ENCODE peak calls at places on chromosomes 2 and 18, in six cellular contexts. One of them, this sample, is unnamed.

GRCh38 chr2:190817082-190817481 is 63.5 kb upstream of the GLS start:
- ATAC-seq in HepG2: no peak
- ATAC-seq in upper lobe of left lung: no peak
- ATAC-seq in A549: no peak
- ATAC-seq in GM12878: no peak
- ATAC-seq in K562: no peak
- ATAC-seq in this sample: no peak

GRCh38 chr2:101622633-101623521 is 74.6 kb upstream of the MAP4K4 start:
- ATAC-seq in HepG2: no peak
- ATAC-seq in upper lobe of left lung: peak; percentile 76
- ATAC-seq in A549: no peak
- ATAC-seq in GM12878: peak; percentile 92
- ATAC-seq in K562: no peak
- ATAC-seq in this sample: peak; percentile 39

GRCh38 chr2:58155160-58155778 is 85.9 kb downstream of the FANCL start:
- ATAC-seq in HepG2: peak; percentile 83
- ATAC-seq in upper lobe of left lung: no peak
- ATAC-seq in A549: peak; percentile 71
- ATAC-seq in GM12878: peak; percentile 33
- ATAC-seq in K562: peak; percentile 56
- ATAC-seq in this sample: no peak

GRCh38 chr18:27577740-27578139 is 392.6 kb upstream of the CHST9 start:
- ATAC-seq in HepG2: no peak
- ATAC-seq in upper lobe of left lung: no peak
- ATAC-seq in A549: no peak
- ATAC-seq in GM12878: no peak
- ATAC-seq in K562: no peak
- ATAC-seq in this sample: no peak

GRCh38 chr18:10533111-10533510 is 7.3 kb downstream of the NAPG start:
- ATAC-seq in HepG2: no peak
- ATAC-seq in upper lobe of left lung: no peak
- ATAC-seq in A549: no peak
- ATAC-seq in GM12878: no peak
- ATAC-seq in K562: no peak
- ATAC-seq in this sample: no peak

GRCh38 chr2:129796801-129797488 is 182.5 kb upstream of the RAB6C start:
- ATAC-seq in HepG2: peak; percentile 14
- ATAC-seq in upper lobe of left lung: no peak
- ATAC-seq in A549: no peak
- ATAC-seq in GM12878: no peak
- ATAC-seq in K562: no peak
- ATAC-seq in this sample: no peak

GRCh38 chr2:45860136-45861106 is 208.9 kb downstream of the PRKCE start:
- ATAC-seq in HepG2: peak; percentile 72
- ATAC-seq in upper lobe of left lung: peak; percentile 78
- ATAC-seq in A549: peak; percentile 30
- ATAC-seq in GM12878: peak; percentile 81
- ATAC-seq in K562: no peak
- ATAC-seq in this sample: peak; percentile 73

GRCh38 chr2:230687498-230687897 is 25.1 kb upstream of the CAB39 start:
- ATAC-seq in HepG2: peak; percentile 29
- ATAC-seq in upper lobe of left lung: no peak
- ATAC-seq in A549: peak; percentile 74
- ATAC-seq in GM12878: no peak
- ATAC-seq in K562: no peak
- ATAC-seq in this sample: no peak

GRCh38 chr2:134169788-134170187 is 84.1 kb upstream of the MGAT5 start:
- ATAC-seq in HepG2: no peak
- ATAC-seq in upper lobe of left lung: no peak
- ATAC-seq in A549: no peak
- ATAC-seq in GM12878: peak; percentile 88
- ATAC-seq in K562: no peak
- ATAC-seq in this sample: no peak

GRCh38 chr2:15031745-15032240 is 399.3 kb downstream of the LRATD1 start:
- ATAC-seq in HepG2: peak; percentile 59
- ATAC-seq in upper lobe of left lung: no peak
- ATAC-seq in A549: peak; percentile 79
- ATAC-seq in GM12878: peak; percentile 98
- ATAC-seq in K562: peak; percentile 46
- ATAC-seq in this sample: no peak

GRCh38 chr18:31057031-31057430 is 14.5 kb upstream of the DSC3 start:
- ATAC-seq in HepG2: no peak
- ATAC-seq in upper lobe of left lung: no peak
- ATAC-seq in A549: no peak
- ATAC-seq in GM12878: no peak
- ATAC-seq in K562: no peak
- ATAC-seq in this sample: no peak

GRCh38 chr2:46230115-46230571 is 67.1 kb upstream of the EPAS1 start:
- ATAC-seq in HepG2: peak; percentile 76
- ATAC-seq in upper lobe of left lung: peak; percentile 73
- ATAC-seq in A549: peak; percentile 85
- ATAC-seq in GM12878: peak; percentile 86
- ATAC-seq in K562: peak; percentile 43
- ATAC-seq in this sample: no peak

GRCh38 chr2:189799531-189799930 is 15.3 kb downstream of the PMS1 start:
- ATAC-seq in HepG2: no peak
- ATAC-seq in upper lobe of left lung: no peak
- ATAC-seq in A549: peak; percentile 57
- ATAC-seq in GM12878: no peak
- ATAC-seq in K562: no peak
- ATAC-seq in this sample: no peak

GRCh38 chr2:50840346-50841124 is 191.4 kb downstream of the NRXN1 start:
- ATAC-seq in HepG2: no peak
- ATAC-seq in upper lobe of left lung: no peak
- ATAC-seq in A549: no peak
- ATAC-seq in GM12878: no peak
- ATAC-seq in K562: no peak
- ATAC-seq in this sample: no peak

GRCh38 chr18:70280007-70280925 is 8.6 kb upstream of the SOCS6 start:
- ATAC-seq in HepG2: no peak
- ATAC-seq in upper lobe of left lung: no peak
- ATAC-seq in A549: peak; percentile 46
- ATAC-seq in GM12878: no peak
- ATAC-seq in K562: peak; percentile 27
- ATAC-seq in this sample: no peak

DNA sequence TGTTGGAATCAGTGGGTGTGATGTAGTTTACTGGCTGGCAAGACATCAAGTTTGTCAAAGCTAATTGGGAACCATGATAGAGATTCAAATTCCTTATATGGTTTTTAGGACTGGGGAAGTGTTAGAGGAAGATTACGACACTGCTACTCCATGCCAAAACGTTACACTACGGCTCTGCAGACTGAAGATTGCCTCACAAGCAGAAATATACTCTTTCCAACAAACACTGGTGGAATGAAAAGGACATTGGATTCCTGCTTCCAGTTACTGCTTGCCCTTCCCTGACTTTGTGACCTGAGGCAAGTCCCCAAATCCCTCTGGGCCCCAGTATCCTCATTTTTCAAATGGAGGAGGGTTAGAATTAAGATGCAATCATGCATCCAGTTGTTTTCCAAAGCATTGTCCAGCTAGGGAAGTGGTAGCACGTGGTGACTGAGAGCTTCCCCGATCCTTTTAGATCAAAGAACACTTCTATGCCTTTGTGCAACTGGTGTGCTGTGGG is 147.5 kb downstream of the CDC42EP3 start:
- ATAC-seq in HepG2: no peak
- ATAC-seq in upper lobe of left lung: peak; percentile 95
- ATAC-seq in A549: no peak
- ATAC-seq in GM12878: no peak
- ATAC-seq in K562: no peak
- ATAC-seq in this sample: peak; percentile 96
- TF ChIP-seq EP300 in HepG2: no peak
- TF ChIP-seq EP300 in upper lobe of left lung: no peak
- TF ChIP-seq EP300 in A549: no peak
- TF ChIP-seq EP300 in GM12878: no peak
- TF ChIP-seq EP300 in K562: no peak
- TF ChIP-seq EP300 in this sample: no peak

DNA sequence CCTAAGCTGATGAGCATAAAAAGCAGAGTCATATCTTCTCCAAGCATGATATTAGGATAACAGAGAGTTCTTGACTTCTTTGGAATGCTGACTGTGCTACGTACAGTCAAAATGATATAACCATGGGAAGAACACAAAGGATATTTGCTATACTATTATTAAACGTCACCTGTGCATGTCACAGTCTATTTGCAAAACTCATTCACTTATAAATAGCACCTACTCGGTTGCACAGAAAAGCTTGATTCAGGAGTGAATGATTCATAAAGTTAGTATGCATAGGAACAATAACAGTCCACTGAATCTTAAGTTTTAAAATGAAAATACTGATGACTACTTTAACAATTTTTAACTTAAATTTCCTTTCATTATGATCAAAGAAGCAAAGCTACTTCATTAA is 83.3 kb downstream of the SP3 start:
- ATAC-seq in HepG2: no peak
- ATAC-seq in upper lobe of left lung: no peak
- ATAC-seq in A549: no peak
- ATAC-seq in GM12878: no peak
- ATAC-seq in K562: no peak
- ATAC-seq in this sample: no peak
- H3K4me1 ChIP-seq in HepG2: no peaks in the 10 kb centered on the region
- H3K4me1 ChIP-seq in upper lobe of left lung: no peaks in the 10 kb centered on the region
- H3K4me1 ChIP-seq in A549: no peaks in the 10 kb centered on the region
- H3K4me1 ChIP-seq in GM12878: no peaks in the 10 kb centered on the region
- H3K4me1 ChIP-seq in K562: no peaks in the 10 kb centered on the region
- H3K4me1 ChIP-seq in this sample: no peaks in the 10 kb centered on the region

GRCh38 chr18:8003878-8004675 is 437.0 kb downstream of the PTPRM start:
- ATAC-seq in HepG2: no peak
- ATAC-seq in upper lobe of left lung: peak; percentile 33
- ATAC-seq in A549: no peak
- ATAC-seq in GM12878: no peak
- ATAC-seq in K562: no peak
- ATAC-seq in this sample: no peak
- TF ChIP-seq POLR2A in HepG2: no peak
- TF ChIP-seq POLR2A in upper lobe of left lung: no peak
- TF ChIP-seq POLR2A in A549: no peak
- TF ChIP-seq POLR2A in GM12878: no peak
- TF ChIP-seq POLR2A in K562: no peak
- TF ChIP-seq POLR2A in this sample: no peak

GRCh38 chr18:41674466-41674865 is 280.6 kb upstream of the PIK3C3 start:
- ATAC-seq in HepG2: no peak
- ATAC-seq in upper lobe of left lung: no peak
- ATAC-seq in A549: no peak
- ATAC-seq in GM12878: no peak
- ATAC-seq in K562: no peak
- ATAC-seq in this sample: no peak
- TF ChIP-seq EP300 in HepG2: no peak
- TF ChIP-seq EP300 in upper lobe of left lung: no peak
- TF ChIP-seq EP300 in A549: no peak
- TF ChIP-seq EP300 in GM12878: no peak
- TF ChIP-seq EP300 in K562: no peak
- TF ChIP-seq EP300 in this sample: no peak

DNA sequence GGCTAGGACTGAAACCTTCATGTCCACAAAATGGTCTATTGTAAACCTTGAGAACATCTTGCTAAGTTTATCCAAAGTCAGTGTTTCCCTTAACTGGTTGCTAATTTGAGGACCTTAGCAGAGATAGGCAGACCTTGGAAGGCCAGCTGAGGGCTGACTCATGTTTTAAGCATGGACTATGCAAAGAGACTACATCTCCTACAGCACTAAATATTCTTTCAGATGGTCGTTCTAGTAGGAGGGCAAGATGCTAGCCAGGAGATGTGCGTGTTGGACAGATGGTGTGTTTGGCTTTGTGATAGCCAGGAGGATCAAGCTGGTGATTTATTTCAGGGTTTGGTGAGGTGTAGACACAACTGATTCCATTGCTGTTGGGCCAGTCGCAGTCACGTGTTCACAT is 75.8 kb downstream of the NRP2 start:
- ATAC-seq in HepG2: no peak
- ATAC-seq in upper lobe of left lung: no peak
- ATAC-seq in A549: peak; percentile 15
- ATAC-seq in GM12878: no peak
- ATAC-seq in K562: no peak
- ATAC-seq in this sample: peak; percentile 47
- H3K4me1 ChIP-seq in HepG2: peaks cover 8% of the 10 kb centered on the region
- H3K4me1 ChIP-seq in upper lobe of left lung: peaks cover 16% of the 10 kb centered on the region
- H3K4me1 ChIP-seq in A549: peaks cover 72% of the 10 kb centered on the region
- H3K4me1 ChIP-seq in GM12878: no peaks in the 10 kb centered on the region
- H3K4me1 ChIP-seq in K562: no peaks in the 10 kb centered on the region
- H3K4me1 ChIP-seq in this sample: peaks cover 21% of the 10 kb centered on the region

GRCh38 chr2:61762292-61762691 is 91.6 kb downstream of the FAM161A start:
- ATAC-seq in HepG2: no peak
- ATAC-seq in upper lobe of left lung: no peak
- ATAC-seq in A549: no peak
- ATAC-seq in GM12878: peak; percentile 27
- ATAC-seq in K562: no peak
- ATAC-seq in this sample: no peak

GRCh38 chr2:61759718-61760117 is 94.1 kb downstream of the FAM161A start:
- ATAC-seq in HepG2: no peak
- ATAC-seq in upper lobe of left lung: no peak
- ATAC-seq in A549: no peak
- ATAC-seq in GM12878: no peak
- ATAC-seq in K562: no peak
- ATAC-seq in this sample: no peak

GRCh38 chr2:61763605-61764034 is 90.2 kb downstream of the FAM161A start:
- ATAC-seq in HepG2: peak; percentile 71
- ATAC-seq in upper lobe of left lung: peak; percentile 86
- ATAC-seq in A549: peak; percentile 81
- ATAC-seq in GM12878: peak; percentile 24
- ATAC-seq in K562: peak; percentile 78
- ATAC-seq in this sample: peak; percentile 83

GRCh38 chr2:61769093-61769675 is 84.7 kb downstream of the FAM161A start:
- ATAC-seq in HepG2: no peak
- ATAC-seq in upper lobe of left lung: no peak
- ATAC-seq in A549: no peak
- ATAC-seq in GM12878: no peak
- ATAC-seq in K562: no peak
- ATAC-seq in this sample: no peak

DNA sequence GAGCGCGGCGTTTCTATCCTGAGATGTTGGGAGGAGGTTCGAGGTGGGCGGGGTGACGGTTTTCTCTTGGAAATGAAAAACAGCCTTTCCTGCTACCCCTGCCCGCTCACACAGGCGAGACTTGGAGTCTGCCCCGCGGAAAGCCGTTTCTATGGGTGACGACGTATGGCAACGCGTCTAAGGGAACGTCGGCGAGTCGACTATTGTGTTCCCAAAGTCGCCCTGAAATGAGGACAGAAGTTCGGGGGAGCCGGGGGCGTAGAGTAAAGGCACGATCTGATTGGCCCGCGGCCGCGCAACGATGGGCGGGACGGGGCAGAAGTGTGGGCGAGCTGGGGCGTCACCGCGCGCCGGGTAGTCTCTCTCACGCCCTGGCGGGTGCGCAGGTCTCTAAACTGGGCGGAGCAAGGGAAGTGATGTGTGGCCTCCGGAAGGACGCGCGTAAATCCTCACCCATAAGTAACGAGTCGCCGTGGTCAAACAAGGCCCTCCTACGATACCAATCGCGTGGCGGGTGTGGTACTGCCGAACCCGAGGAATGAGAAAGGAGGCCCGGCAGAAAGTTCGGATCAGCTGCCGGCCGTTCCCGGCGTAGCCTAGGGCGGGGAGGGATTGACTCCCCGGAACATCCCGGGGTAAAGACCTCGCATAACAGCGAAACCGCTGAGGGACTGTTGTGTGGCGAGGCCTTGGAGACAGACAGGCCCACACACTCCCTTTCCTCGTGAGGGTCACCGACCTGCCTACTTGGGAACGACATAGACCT is 89.6 kb downstream of the FAM161A start:
- ATAC-seq in HepG2: peak; percentile 99
- ATAC-seq in upper lobe of left lung: peak; percentile 100
- ATAC-seq in A549: peak; percentile 98
- ATAC-seq in GM12878: peak; percentile 99
- ATAC-seq in K562: peak; percentile 99
- ATAC-seq in this sample: peak; percentile 99
- TF ChIP-seq POLR2A in HepG2: peak; percentile 86
- TF ChIP-seq POLR2A in upper lobe of left lung: peak; percentile 7
- TF ChIP-seq POLR2A in A549: peak; percentile 63
- TF ChIP-seq POLR2A in GM12878: peak; percentile 93
- TF ChIP-seq POLR2A in K562: peak; percentile 91
- TF ChIP-seq POLR2A in this sample: peak; percentile 90